ENCODE peak calls at places on chromosomes 4 and X, in eight cellular contexts. Z is thyroid gland, F is stomach, V is vagina, L is suprapubic skin, I is heart left ventricle, B is ovary, O is K562. N is an unnamed sample. For H3K9me3, the result is how much of the 10 kb centered on the place peaks cover.

GRCh38 chrX:149275836-149276235 is 229.3 kb downstream of the IDS start:
- DNase-seq in Z (no peak), F (no peak), V (no peak), L (no peak), I (no peak), B (no peak), O (no peak), N (no peak)

GRCh38 chrX:49627030-49627777 is 28.4 kb downstream of the GAGE1 start:
- DNase-seq in Z (no peak), F (no peak), V (no peak), L (no peak), I (peak), B (no peak), O (peak), N (peak)

GRCh38 chr4:163331629-163332360 is 601 bp downstream of the NPY1R start:
- DNase-seq in Z (peak), F (no peak), V (no peak), L (no peak), I (peak), B (peak), O (no peak), N (peak)

GRCh38 chr4:172596206-172596605 is 572.4 kb upstream of the GALNT7 start:
- DNase-seq in Z (peak), F (no peak), V (no peak), L (no peak), I (no peak), B (no peak), O (no peak), N (no peak)

GRCh38 chr4:74189331-74190043 is 31.6 kb downstream of the MTHFD2L start:
- DNase-seq in Z (no peak), F (no peak), V (no peak), L (no peak), I (no peak), B (no peak), O (peak), N (no peak)

GRCh38 chrX:47166126-47166525 is 21.1 kb downstream of the RBM10 start:
- DNase-seq in Z (no peak), F (peak), V (no peak), L (peak), I (no peak), B (no peak), O (no peak), N (no peak)

GRCh38 chr4:6808259-6808658 is 25.7 kb downstream of the KIAA0232 start:
- DNase-seq in Z (no peak), F (no peak), V (no peak), L (no peak), I (no peak), B (no peak), O (no peak), N (no peak)

GRCh38 chr4:184198190-184198589 is 19.5 kb downstream of the ENPP6 start:
- DNase-seq in Z (no peak), F (no peak), V (no peak), L (peak), I (no peak), B (no peak), O (no peak), N (no peak)

GRCh38 chr4:155638195-155638960 is 28.3 kb upstream of the GUCY1A1 start:
- DNase-seq in Z (no peak), F (no peak), V (no peak), L (no peak), I (no peak), B (no peak), O (no peak), N (no peak)

GRCh38 chr4:156312261-156312847 is 358.7 kb upstream of the CTSO start:
- DNase-seq in Z (no peak), F (no peak), V (no peak), L (no peak), I (no peak), B (no peak), O (no peak), N (no peak)

GRCh38 chr4:102675142-102675541 is 85.6 kb downstream of the MANBA start:
- DNase-seq in Z (no peak), F (no peak), V (no peak), L (no peak), I (no peak), B (no peak), O (no peak), N (no peak)

DNA sequence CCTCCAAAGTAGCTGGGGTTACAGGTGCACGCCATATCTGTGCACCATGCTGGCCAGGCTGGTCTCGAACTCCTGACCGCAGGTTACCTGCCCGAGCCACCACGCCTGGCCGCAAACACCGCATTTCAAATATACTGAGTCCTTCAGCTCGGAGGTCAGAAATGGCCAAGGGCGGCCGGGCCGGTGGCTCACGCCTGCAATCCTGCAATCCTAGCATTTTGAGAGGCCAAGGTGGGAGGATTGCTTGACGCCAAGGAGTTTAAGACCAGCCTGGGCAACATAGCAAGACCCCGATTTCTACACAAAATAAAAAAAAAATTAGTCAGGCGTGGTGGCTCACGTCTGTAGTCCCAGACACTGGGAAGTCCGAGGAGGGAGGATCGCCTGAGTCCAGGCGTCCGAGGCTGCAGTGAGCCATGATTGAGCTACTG is 71.9 kb upstream of the PPP2R3B start:
- DNase-seq in Z (no peak), F (no peak), V (no peak), L (no peak), I (no peak), B (no peak), O (no peak), N (no peak)
- TF ChIP-seq POLR2A in Z (no peak), F (no peak), V (no peak), L (no peak), I (no peak), B (no peak), O (no peak), N (no peak)

DNA sequence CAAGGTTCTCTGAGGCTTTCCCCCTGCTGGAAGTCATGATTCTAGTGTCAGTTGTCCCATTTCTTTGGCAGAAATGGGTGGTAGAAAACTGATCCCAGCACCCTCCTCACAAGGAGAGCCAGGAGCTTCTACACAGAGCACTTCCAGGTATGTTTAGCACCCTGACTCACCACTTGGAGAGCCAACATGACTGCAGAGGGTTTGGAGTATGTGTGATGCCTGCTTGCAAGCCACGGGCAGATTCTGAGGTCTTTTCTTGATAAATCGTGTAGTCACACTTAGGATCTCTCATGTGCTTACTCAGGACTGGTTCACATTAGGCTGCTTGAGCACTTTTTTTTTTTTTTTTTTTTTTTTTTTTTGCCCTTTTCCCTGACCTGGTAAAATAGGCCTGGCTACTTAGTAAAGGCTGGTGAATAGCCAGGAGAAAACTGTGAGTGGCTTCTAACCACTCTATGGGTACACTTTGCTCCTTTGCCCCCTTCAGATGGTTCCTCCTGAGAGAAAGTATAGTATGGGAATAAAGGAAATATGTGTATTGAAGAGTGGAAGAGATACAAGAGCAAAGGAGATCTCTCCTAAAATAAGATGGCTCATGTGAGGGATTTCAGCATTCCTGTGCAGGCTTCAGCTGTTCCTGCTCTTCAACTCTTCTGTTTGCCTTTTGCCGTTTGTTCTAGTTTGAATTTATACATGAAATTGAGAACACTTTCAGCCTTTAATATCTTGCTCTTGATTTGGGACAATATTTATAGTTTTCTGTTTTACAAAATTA is 103.6 kb downstream of the EMCN start:
- DNase-seq in Z (no peak), F (no peak), V (no peak), L (no peak), I (no peak), B (no peak), O (no peak), N (no peak)
- TF ChIP-seq CTCF in Z (no peak), F (no peak), V (no peak), L (no peak), I (no peak), B (no peak), O (no peak), N (no peak)

GRCh38 chr4:16881151-16881884 is 17.1 kb downstream of the LDB2 start:
- DNase-seq in Z (no peak), F (no peak), V (no peak), L (no peak), I (no peak), B (no peak), O (no peak), N (no peak)
- H3K9me3 ChIP-seq in Z (under half), F (under half), V (under half), L (under half), I (under half), B (under half), O (under half), N (under half)

GRCh38 chrX:156002517-156002916 is 5.0 kb downstream of the IL9R start:
- DNase-seq in Z (no peak), F (no peak), V (no peak), L (no peak), I (no peak), B (no peak), O (peak), N (no peak)
- TF ChIP-seq POLR2A in Z (no peak), F (no peak), V (no peak), L (no peak), I (no peak), B (no peak), O (no peak), N (no peak)

GRCh38 chr4:107046261-107046660 is 10.1 kb upstream of the DKK2 start:
- DNase-seq in Z (no peak), F (no peak), V (no peak), L (no peak), I (no peak), B (no peak), O (no peak), N (no peak)

DNA sequence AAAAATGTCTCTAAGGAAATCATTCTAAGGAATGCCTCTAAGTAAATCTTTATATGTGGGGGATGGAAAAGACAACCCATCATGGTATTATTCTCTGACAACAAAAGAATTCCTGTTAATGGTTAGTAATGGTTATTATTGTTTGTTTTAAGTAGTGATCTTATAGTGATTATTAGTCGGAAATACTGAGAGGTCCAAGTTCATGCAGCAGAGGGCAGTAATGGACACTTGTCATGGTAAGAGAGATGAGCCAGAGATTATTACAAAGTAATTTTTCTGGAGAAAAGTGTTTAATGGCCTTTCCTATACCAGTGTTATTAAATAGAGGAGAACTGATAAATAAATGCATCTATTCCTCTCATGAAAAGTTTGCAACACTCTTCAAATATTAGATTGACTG is 8.1 kb upstream of the DKK2 start:
- DNase-seq in Z (no peak), F (no peak), V (no peak), L (no peak), I (no peak), B (no peak), O (no peak), N (peak)
- TF ChIP-seq CTCF in Z (no peak), F (no peak), V (no peak), L (no peak), I (peak), B (no peak), O (no peak), N (no peak)

DNA sequence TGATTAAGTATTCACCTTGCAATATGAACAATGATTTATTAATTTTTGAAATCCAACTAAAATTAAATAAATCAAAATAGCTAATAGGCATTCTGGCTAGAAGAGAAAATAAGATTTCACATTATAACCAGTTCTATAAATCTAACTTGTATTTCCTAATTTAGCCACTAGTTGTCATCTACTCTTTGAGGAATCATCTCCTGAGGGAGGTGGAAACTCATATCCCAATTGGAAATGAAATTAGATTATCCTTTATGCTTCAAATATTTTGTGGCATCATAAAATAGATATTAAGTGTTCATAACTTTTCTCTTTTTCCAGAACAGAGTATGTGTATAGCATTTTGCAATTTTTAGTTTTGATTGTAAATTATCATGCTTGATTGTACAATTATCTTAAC is 558.5 kb upstream of the DIAPH2 start:
- DNase-seq in Z (no peak), F (no peak), V (no peak), L (no peak), I (no peak), B (no peak), O (no peak), N (no peak)
- H3K9me3 ChIP-seq in Z (under half), F (under half), V (under half), L (under half), I (under half), B (under half), O (under half), N (under half)

DNA sequence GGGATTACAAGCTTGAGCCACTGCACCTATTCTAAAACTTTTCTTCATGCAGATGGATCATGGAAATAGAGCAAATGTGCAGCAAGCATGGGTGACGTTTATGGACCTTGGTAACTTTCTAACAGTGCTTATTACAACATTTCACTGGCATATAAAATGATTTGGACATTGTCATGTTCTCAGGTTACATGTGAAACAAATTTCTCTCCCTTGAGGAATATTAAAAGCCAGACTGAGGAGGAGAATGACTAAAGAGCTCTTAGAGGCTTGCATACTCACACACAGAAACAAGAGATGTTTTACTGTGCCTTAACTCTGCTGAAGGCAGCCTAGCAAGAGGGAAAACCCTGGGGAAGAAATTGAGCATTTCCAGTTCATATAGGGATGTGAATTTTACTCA is 38.6 kb upstream of the GPR101 start:
- DNase-seq in Z (no peak), F (no peak), V (no peak), L (no peak), I (no peak), B (no peak), O (no peak), N (no peak)
- TF ChIP-seq POLR2A in Z (no peak), F (no peak), V (no peak), L (no peak), I (no peak), B (no peak), O (no peak), N (no peak)

GRCh38 chrX:11648705-11649519 is 16.8 kb downstream of the ARHGAP6 start:
- DNase-seq in Z (no peak), F (no peak), V (no peak), L (no peak), I (no peak), B (no peak), O (no peak), N (no peak)

GRCh38 chrX:11641368-11641767 is 24.4 kb downstream of the ARHGAP6 start:
- DNase-seq in Z (no peak), F (no peak), V (no peak), L (no peak), I (no peak), B (no peak), O (no peak), N (no peak)

GRCh38 chrX:11647048-11647650 is 18.6 kb downstream of the ARHGAP6 start:
- DNase-seq in Z (no peak), F (no peak), V (no peak), L (no peak), I (no peak), B (no peak), O (no peak), N (no peak)
- TF ChIP-seq CTCF in Z (no peak), F (no peak), V (no peak), L (no peak), I (no peak), B (no peak), O (no peak), N (no peak)

DNA sequence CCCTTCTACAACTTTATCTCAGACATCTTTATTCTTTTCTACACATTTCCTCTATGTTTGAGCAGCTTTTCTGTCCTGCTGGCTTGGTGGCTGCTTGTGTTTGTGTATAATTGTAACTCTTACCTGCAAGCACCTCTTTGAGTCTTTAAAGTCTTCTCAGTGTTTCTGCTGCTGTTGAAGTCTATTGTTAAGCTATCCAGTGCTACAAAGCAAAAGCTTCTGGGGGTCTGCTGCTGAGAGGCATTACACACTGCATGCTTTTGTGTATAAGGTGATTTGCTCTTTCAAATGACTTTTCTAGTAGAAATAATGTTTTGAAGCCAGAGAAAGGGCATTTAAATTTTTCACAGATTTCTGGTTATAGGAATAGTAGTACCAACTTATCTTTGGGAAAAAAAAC is 241.8 kb downstream of the DTHD1 start:
- DNase-seq in Z (no peak), F (no peak), V (no peak), L (no peak), I (no peak), B (no peak), O (no peak), N (no peak)
- H3K9me3 ChIP-seq in Z (under half), F (under half), V (under half), L (under half), I (under half), B (under half), O (under half), N (under half)

GRCh38 chr4:104491826-104492771 is 2.6 kb downstream of the CXXC4 start:
- DNase-seq in Z (peak), F (no peak), V (no peak), L (no peak), I (no peak), B (no peak), O (no peak), N (peak)

GRCh38 chr4:104490096-104490769 is 4.5 kb downstream of the CXXC4 start:
- DNase-seq in Z (peak), F (no peak), V (no peak), L (no peak), I (no peak), B (peak), O (no peak), N (peak)

GRCh38 chr4:104490770-104491395 is 3.8 kb downstream of the CXXC4 start:
- DNase-seq in Z (peak), F (peak), V (no peak), L (no peak), I (peak), B (peak), O (peak), N (peak)

GRCh38 chr4:104489731-104490095 is 5.0 kb downstream of the CXXC4 start:
- DNase-seq in Z (no peak), F (no peak), V (no peak), L (no peak), I (no peak), B (no peak), O (no peak), N (no peak)

GRCh38 chr4:104491396-104491821 is 3.3 kb downstream of the CXXC4 start:
- DNase-seq in Z (peak), F (peak), V (no peak), L (no peak), I (no peak), B (peak), O (peak), N (peak)
- TF ChIP-seq POLR2A in Z (peak), F (no peak), V (no peak), L (no peak), I (no peak), B (no peak), O (no peak), N (no peak)